ENCODE peak calls at places on chromosome 9, in four cellular contexts. S is gastrocnemius medialis, L is right lobe of liver, N is endodermal cell. J is an unnamed sample.

GRCh38 chr9:92964981-92965758 is 17.8 kb downstream of the FGD3 start:
- DNase-seq in S (peak; percentile 28), L (peak; percentile 66), N (peak; percentile 32), J (peak; percentile 64)

GRCh38 chr9:4986291-4986690 is 1.2 kb downstream of the JAK2 start:
- DNase-seq in N (no peak), L (no peak), S (no peak), J (no peak)

GRCh38 chr9:134385873-134386370 is 59.7 kb downstream of the RXRA start:
- DNase-seq in N (no peak), L (no peak), S (no peak), J (no peak)

GRCh38 chr9:78605029-78605930 is 308.4 kb downstream of the PSAT1 start:
- DNase-seq in N (no peak), S (no peak), L (no peak), J (no peak)

GRCh38 chr9:130072515-130073235 is 19.0 kb downstream of the GPR107 start:
- DNase-seq in S (no peak), L (no peak), N (no peak), J (no peak)

GRCh38 chr9:127974002-127974768 is 6.6 kb downstream of the EEIG1 start:
- DNase-seq in N (peak; percentile 46), S (peak; percentile 32), L (peak; percentile 86), J (no peak)

GRCh38 chr9:125867752-125868400 is 120.7 kb downstream of the PBX3 start:
- DNase-seq in S (no peak), L (no peak), N (no peak), J (no peak)

GRCh38 chr9:134187821-134188420 is 23.6 kb upstream of the RNU6ATAC start:
- DNase-seq in L (peak; percentile 48), N (peak; percentile 38), S (peak; percentile 9), J (peak; percentile 49)

GRCh38 chr9:25864509-25864908 is 186.3 kb upstream of the TUSC1 start:
- DNase-seq in S (no peak), N (no peak), L (no peak), J (no peak)

GRCh38 chr9:83138422-83139135 is 75.6 kb upstream of the RASEF start:
- DNase-seq in S (no peak), N (no peak), L (no peak), J (no peak)

GRCh38 chr9:37969558-37970300 is 65.8 kb upstream of the SLC25A51 start:
- DNase-seq in N (no peak), S (no peak), L (peak; percentile 33), J (no peak)

GRCh38 chr9:101417977-101418376 is 17.6 kb downstream of the ALDOB start:
- DNase-seq in L (no peak), S (no peak), N (no peak), J (no peak)

GRCh38 chr9:100011062-100011681 is 87.6 kb downstream of the ERP44 start:
- DNase-seq in S (no peak), L (no peak), N (peak; percentile 60), J (no peak)

GRCh38 chr9:15298362-15298761 is 8.7 kb downstream of the TTC39B start:
- DNase-seq in S (no peak), L (no peak), N (no peak), J (no peak)

GRCh38 chr9:137679249-137679648 is 60.4 kb downstream of the EHMT1 start:
- DNase-seq in S (no peak), L (no peak), N (peak; percentile 70), J (no peak)

GRCh38 chr9:92715488-92716231 is 45.7 kb upstream of the IPPK start:
- DNase-seq in L (no peak), N (no peak), S (no peak), J (no peak)

GRCh38 chr9:108468364-108468763 is 387.4 kb downstream of the ACTL7B start:
- DNase-seq in N (peak; percentile 87), S (peak; percentile 36), L (no peak), J (no peak)

GRCh38 chr9:95783426-95783975 is 92.0 kb upstream of the ERCC6L2 start:
- DNase-seq in N (peak; percentile 48), S (no peak), L (no peak), J (no peak)

GRCh38 chr9:28093141-28093540 is 519.9 kb upstream of the C9orf72 start:
- DNase-seq in S (no peak), L (no peak), N (peak; percentile 43), J (no peak)

GRCh38 chr9:942805-943580 is 33.5 kb upstream of the DMRT3 start:
- DNase-seq in N (peak; percentile 70), L (no peak), S (no peak), J (no peak)

GRCh38 chr9:110555971-110556370 is 23.6 kb downstream of the SVEP1 start:
- DNase-seq in N (no peak), S (peak; percentile 63), L (no peak), J (peak; percentile 80)

GRCh38 chr9:96413312-96414221 is 4.6 kb downstream of the ZNF367 start:
- DNase-seq in L (no peak), S (no peak), N (peak; percentile 44), J (no peak)

GRCh38 chr9:110842169-110842568 is 173.6 kb downstream of the MUSK start:
- DNase-seq in N (peak; percentile 69), L (no peak), S (no peak), J (no peak)

GRCh38 chr9:71937070-71937625 is 25.7 kb downstream of the C9orf85 start:
- DNase-seq in S (no peak), L (no peak), N (no peak), J (no peak)
- H3K4me3 ChIP-seq in S (no peak overlapping the region), L (no peak overlapping the region), N (no peak overlapping the region), J (no peak overlapping the region)

DNA sequence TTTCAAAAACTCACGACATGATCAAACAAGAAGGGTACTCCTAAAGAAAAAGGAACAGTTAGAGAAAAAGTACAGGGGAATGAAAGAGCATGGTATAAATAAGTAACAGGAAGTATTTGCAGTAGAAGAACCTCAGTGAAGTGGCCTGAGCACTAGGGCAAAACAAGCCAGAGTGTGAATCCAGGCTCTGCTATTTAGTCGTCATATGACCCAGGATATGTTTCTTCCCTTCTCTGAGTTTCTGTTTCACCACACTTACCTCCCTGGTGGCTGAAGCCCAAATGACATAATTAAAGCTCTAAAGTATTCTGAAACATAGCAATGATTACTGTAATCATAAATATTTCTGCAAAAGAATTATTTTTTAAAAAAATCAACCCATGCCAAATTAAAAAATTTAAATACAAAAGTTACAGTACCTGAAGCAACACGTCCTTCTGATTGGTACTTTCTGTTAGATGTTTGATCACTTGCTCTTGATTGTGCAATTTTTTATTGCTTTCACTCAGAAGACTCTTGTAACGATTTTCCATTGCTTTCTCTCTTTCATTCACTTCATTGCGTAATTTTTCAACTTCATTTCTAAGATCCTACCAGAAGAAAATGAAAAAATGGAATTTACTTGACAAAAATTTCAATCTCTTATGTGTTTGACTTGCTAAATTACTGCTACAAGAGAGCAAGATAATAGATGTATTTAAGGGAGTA is 88.9 kb downstream of the CDK5RAP2 start:
- DNase-seq in S (no peak), N (peak; percentile 22), L (no peak), J (no peak)
- TF ChIP-seq CTCF in S (no peak), N (peak; percentile 35), L (no peak), J (no peak)

GRCh38 chr9:104882574-104882973 is 45.4 kb downstream of the ABCA1 start:
- DNase-seq in N (no peak), S (no peak), L (no peak), J (no peak)
- H3K36me3 ChIP-seq in N (peaks cover 93% of the 10 kb centered on the region), S (no peaks in the 10 kb centered on the region), L (peaks cover 78% of the 10 kb centered on the region), J (peaks cover 80% of the 10 kb centered on the region)

GRCh38 chr9:124045830-124046177 is 34.2 kb downstream of the LHX2 start:
- DNase-seq in L (no peak), S (no peak), N (no peak), J (no peak)
- H3K4me3 ChIP-seq in L (peak overlapping the region; percentile 50), S (peak overlapping the region; percentile 57), N (no peak overlapping the region), J (peak overlapping the region; percentile 57)

DNA sequence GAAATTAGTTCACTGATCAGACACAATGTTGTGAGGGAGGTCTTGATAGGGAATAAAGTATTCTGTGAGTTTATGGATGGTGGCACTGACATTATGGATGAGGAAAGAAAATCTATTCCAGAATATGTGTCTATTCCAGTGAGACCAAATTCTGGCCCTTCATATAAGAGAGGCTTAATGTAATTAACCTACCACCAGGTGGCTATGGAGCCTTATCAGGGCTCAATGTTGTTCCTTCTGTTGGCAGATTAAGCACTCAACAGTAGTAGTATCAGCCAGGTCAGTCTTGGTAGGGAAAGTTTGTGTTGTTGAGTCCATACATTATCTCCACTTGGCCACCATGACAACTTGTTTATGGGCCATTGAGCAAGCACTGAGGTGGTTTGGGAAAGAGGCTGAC is 41.7 kb upstream of the BARX1 start:
- DNase-seq in L (no peak), N (no peak), S (no peak), J (no peak)
- TF ChIP-seq CTCF in L (no peak), N (peak; percentile 67), S (no peak), J (no peak)

GRCh38 chr9:136197930-136198604 is 6.9 kb downstream of the LHX3 start:
- DNase-seq in L (no peak), S (no peak), N (no peak), J (no peak)

GRCh38 chr9:136194540-136194939 is 10.4 kb downstream of the LHX3 start:
- DNase-seq in N (no peak), L (no peak), S (no peak), J (no peak)

GRCh38 chr9:136198605-136199083 is 6.3 kb downstream of the LHX3 start:
- DNase-seq in L (no peak), S (no peak), N (peak; percentile 82), J (no peak)

GRCh38 chr9:136197372-136197875 is 7.5 kb downstream of the LHX3 start:
- DNase-seq in N (no peak), L (no peak), S (no peak), J (no peak)

DNA sequence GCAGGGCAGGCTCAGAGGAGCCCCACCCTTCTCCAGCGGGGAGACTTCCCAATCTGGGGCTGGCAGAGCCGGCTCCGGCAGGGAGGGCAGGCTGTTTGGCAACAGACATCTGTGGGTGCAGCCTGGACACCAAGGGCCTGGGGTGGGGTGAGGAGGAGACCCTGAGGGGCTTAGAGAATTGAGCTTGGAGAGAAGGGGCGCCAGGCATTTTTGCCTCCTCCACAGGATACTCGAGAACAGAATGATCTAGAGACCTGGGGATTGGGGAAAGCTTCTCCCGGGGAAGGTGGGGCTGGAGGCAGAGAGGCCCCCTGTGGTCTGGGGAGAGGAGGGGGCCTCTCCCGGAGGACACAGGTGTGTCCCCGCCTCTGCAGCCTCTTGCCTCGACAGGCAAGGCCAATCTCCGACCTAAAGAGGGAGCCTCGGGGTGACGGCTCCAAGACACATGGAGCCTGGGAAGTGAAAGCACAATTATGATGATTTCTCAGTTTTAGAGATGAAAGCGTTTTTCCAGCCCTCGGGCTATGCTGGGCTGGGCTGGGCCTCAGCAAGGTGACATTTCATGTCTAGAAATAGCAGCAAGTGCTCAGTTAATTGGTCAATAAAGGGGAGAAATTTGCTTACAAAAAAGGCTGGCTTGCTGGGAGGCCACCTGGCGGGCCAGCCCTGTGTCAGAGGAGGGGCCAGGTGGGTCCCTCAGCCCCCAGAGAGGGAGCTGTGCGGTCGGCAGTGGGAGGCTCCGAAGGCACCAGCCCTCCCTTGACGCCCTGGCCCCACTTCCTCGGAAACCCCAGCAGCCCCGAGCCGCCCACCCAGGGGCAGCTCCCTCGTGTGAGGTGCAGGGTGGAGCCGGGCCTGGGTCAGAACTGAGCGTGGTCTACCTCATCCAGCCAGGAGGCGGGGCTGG is 8.2 kb downstream of the LHX3 start:
- DNase-seq in N (peak; percentile 64), L (no peak), S (no peak), J (no peak)
- H3K36me3 ChIP-seq in N (no peaks in the 10 kb centered on the region), L (no peaks in the 10 kb centered on the region), S (no peaks in the 10 kb centered on the region), J (no peaks in the 10 kb centered on the region)